ENCODE peak calls at places on chromosomes 5 and 9, in four cellular contexts. One of them, this sample, is unnamed.

GRCh38 chr9:91946825-91947224 is 3.2 kb downstream of the ROR2 start:
- DNase-seq in AG04450: no peak
- DNase-seq in brain microvascular endothelial cell: no peak
- DNase-seq in RWPE1: no peak
- DNase-seq in this sample: no peak

GRCh38 chr9:95650720-95651119 is 133.9 kb upstream of the PTCH1 start:
- DNase-seq in RWPE1: no peak
- DNase-seq in AG04450: no peak
- DNase-seq in brain microvascular endothelial cell: no peak
- DNase-seq in this sample: no peak

GRCh38 chr5:9479361-9479760 is 66.5 kb downstream of the SEMA5A start:
- DNase-seq in brain microvascular endothelial cell: peak; percentile 43
- DNase-seq in RWPE1: no peak
- DNase-seq in AG04450: no peak
- DNase-seq in this sample: peak; percentile 58

GRCh38 chr9:136202449-136203405 is 2.2 kb downstream of the LHX3 start:
- DNase-seq in brain microvascular endothelial cell: no peak
- DNase-seq in RWPE1: no peak
- DNase-seq in AG04450: no peak
- DNase-seq in this sample: no peak

GRCh38 chr9:34744295-34745221 is 34.6 kb upstream of the CCL21 start:
- DNase-seq in AG04450: peak; percentile 11
- DNase-seq in RWPE1: peak; percentile 94
- DNase-seq in brain microvascular endothelial cell: peak; percentile 29
- DNase-seq in this sample: peak; percentile 26

GRCh38 chr5:40446910-40447309 is 232.8 kb upstream of the PTGER4 start:
- DNase-seq in AG04450: peak; percentile 56
- DNase-seq in brain microvascular endothelial cell: peak; percentile 96
- DNase-seq in RWPE1: peak; percentile 87
- DNase-seq in this sample: peak; percentile 68

GRCh38 chr5:80711938-80712337 is 57.2 kb upstream of the DHFR start:
- DNase-seq in AG04450: no peak
- DNase-seq in brain microvascular endothelial cell: peak; percentile 11
- DNase-seq in RWPE1: peak; percentile 34
- DNase-seq in this sample: peak; percentile 12

GRCh38 chr5:2695200-2695891 is 56.1 kb downstream of the IRX2 start:
- DNase-seq in brain microvascular endothelial cell: no peak
- DNase-seq in RWPE1: peak; percentile 66
- DNase-seq in AG04450: no peak
- DNase-seq in this sample: no peak

GRCh38 chr5:1021136-1021968 is 12.8 kb downstream of the NKD2 start:
- DNase-seq in brain microvascular endothelial cell: no peak
- DNase-seq in AG04450: no peak
- DNase-seq in RWPE1: no peak
- DNase-seq in this sample: no peak

GRCh38 chr5:89213584-89213983 is 330.6 kb upstream of the MEF2C start:
- DNase-seq in RWPE1: no peak
- DNase-seq in brain microvascular endothelial cell: peak; percentile 42
- DNase-seq in AG04450: peak; percentile 13
- DNase-seq in this sample: no peak

GRCh38 chr5:123540534-123540933 is 28.6 kb downstream of the CSNK1G3 start:
- DNase-seq in RWPE1: no peak
- DNase-seq in brain microvascular endothelial cell: no peak
- DNase-seq in AG04450: no peak
- DNase-seq in this sample: no peak

GRCh38 chr5:123549256-123549904 is 37.4 kb downstream of the CSNK1G3 start:
- DNase-seq in brain microvascular endothelial cell: no peak
- DNase-seq in AG04450: no peak
- DNase-seq in RWPE1: no peak
- DNase-seq in this sample: no peak

GRCh38 chr5:123543438-123543837 is 31.5 kb downstream of the CSNK1G3 start:
- DNase-seq in AG04450: no peak
- DNase-seq in RWPE1: no peak
- DNase-seq in brain microvascular endothelial cell: no peak
- DNase-seq in this sample: no peak

GRCh38 chr5:123546657-123547056 is 34.7 kb downstream of the CSNK1G3 start:
- DNase-seq in AG04450: no peak
- DNase-seq in brain microvascular endothelial cell: no peak
- DNase-seq in RWPE1: no peak
- DNase-seq in this sample: no peak

GRCh38 chr5:123545506-123545905 is 33.5 kb downstream of the CSNK1G3 start:
- DNase-seq in RWPE1: peak; percentile 6
- DNase-seq in brain microvascular endothelial cell: no peak
- DNase-seq in AG04450: no peak
- DNase-seq in this sample: peak; percentile 8
- TF ChIP-seq CTCF in RWPE1: peak; percentile 32
- TF ChIP-seq CTCF in brain microvascular endothelial cell: peak; percentile 60
- TF ChIP-seq CTCF in AG04450: peak; percentile 41
- TF ChIP-seq CTCF in this sample: peak; percentile 77

DNA sequence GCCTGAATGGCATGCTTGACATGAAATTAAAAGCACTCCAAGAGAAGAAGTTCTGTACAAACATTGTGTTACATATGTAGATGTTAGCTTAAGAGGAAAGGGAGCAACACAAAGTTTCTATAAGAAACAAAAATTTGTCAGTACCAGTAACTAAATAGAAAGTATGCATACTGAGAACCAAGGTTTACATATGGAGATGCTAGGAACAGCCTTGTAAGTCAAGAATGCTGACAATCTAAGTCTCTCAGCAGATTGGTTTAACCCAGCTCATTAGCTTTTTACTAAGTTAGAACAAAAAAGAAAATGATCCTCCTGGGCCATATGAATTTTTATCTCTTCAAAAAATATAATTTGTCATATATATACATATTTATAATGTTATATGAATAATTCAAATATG is 2022.1 kb upstream of the ACO1 start:
- DNase-seq in brain microvascular endothelial cell: no peak
- DNase-seq in AG04450: no peak
- DNase-seq in RWPE1: no peak
- DNase-seq in this sample: no peak
- TF ChIP-seq CTCF in brain microvascular endothelial cell: no peak
- TF ChIP-seq CTCF in AG04450: no peak
- TF ChIP-seq CTCF in RWPE1: no peak
- TF ChIP-seq CTCF in this sample: no peak

GRCh38 chr5:153782589-153783238 is 256.0 kb downstream of the FAM114A2 start:
- DNase-seq in RWPE1: peak; percentile 45
- DNase-seq in AG04450: no peak
- DNase-seq in brain microvascular endothelial cell: peak; percentile 38
- DNase-seq in this sample: peak; percentile 0
- TF ChIP-seq CTCF in RWPE1: no peak
- TF ChIP-seq CTCF in AG04450: no peak
- TF ChIP-seq CTCF in brain microvascular endothelial cell: peak; percentile 33
- TF ChIP-seq CTCF in this sample: peak; percentile 16

GRCh38 chr5:140260089-140260656 is 42.7 kb downstream of the PFDN1 start:
- DNase-seq in AG04450: no peak
- DNase-seq in brain microvascular endothelial cell: no peak
- DNase-seq in RWPE1: no peak
- DNase-seq in this sample: no peak

GRCh38 chr5:140262839-140263238 is 40.1 kb downstream of the PFDN1 start:
- DNase-seq in brain microvascular endothelial cell: no peak
- DNase-seq in AG04450: no peak
- DNase-seq in RWPE1: no peak
- DNase-seq in this sample: no peak

GRCh38 chr5:140259509-140259908 is 43.4 kb downstream of the PFDN1 start:
- DNase-seq in RWPE1: peak; percentile 97
- DNase-seq in AG04450: no peak
- DNase-seq in brain microvascular endothelial cell: no peak
- DNase-seq in this sample: no peak

GRCh38 chr5:140262221-140262620 is 40.7 kb downstream of the PFDN1 start:
- DNase-seq in RWPE1: no peak
- DNase-seq in AG04450: no peak
- DNase-seq in brain microvascular endothelial cell: no peak
- DNase-seq in this sample: no peak

DNA sequence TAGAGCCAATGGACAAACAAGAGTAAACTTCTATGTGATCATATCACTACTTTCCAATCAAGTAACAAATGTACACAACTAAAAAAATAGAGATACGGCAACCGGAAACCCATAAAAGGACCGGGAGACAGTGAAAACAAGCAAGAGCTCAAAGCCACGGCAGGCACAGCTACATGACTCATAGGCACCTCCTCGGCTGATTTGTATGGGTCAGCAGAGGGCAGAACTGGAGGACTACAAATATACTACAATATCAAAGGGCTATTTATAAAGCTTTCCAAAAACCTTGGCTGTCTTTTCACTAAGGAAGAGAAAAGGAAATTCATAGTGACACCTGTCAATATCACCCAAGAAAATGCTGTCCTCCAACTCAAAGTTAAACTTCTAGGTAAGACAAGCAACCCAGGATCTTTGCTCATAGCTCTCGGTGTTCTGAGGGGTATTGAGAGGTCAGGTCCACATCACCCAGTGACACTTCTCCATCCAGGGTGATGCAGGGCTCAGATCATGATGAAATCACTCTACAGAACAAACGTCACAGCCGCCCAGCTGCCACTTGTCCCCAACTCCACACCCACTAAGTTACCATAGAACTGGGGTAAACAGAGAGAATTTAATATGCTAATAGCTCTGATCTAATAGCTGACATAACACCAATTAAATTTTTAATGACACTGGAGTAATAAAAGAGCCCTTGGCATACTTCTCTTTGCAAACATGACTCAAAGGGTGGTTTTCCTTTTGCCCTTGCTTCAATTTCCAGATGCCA is 41.3 kb downstream of the PFDN1 start:
- DNase-seq in RWPE1: peak; percentile 97
- DNase-seq in AG04450: peak; percentile 72
- DNase-seq in brain microvascular endothelial cell: peak; percentile 92
- DNase-seq in this sample: peak; percentile 90
- TF ChIP-seq CTCF in RWPE1: no peak
- TF ChIP-seq CTCF in AG04450: peak; percentile 19
- TF ChIP-seq CTCF in brain microvascular endothelial cell: peak; percentile 17
- TF ChIP-seq CTCF in this sample: peak; percentile 47

GRCh38 chr5:159773062-159773924 is 143.0 kb upstream of the ADRA1B start:
- DNase-seq in brain microvascular endothelial cell: peak; percentile 90
- DNase-seq in AG04450: peak; percentile 46
- DNase-seq in RWPE1: peak; percentile 92
- DNase-seq in this sample: peak; percentile 84
- TF ChIP-seq CTCF in brain microvascular endothelial cell: peak; percentile 27
- TF ChIP-seq CTCF in AG04450: no peak
- TF ChIP-seq CTCF in RWPE1: peak; percentile 35
- TF ChIP-seq CTCF in this sample: peak; percentile 45